ENCODE peak calls at places on chromosomes 1 and 21, in nine cellular contexts. H, J, S, D, N, B, X, L and P are unnamed samples.

GRCh38 chr1:179353546-179353945 is 12.2 kb upstream of the AXDND1 start:
- DNase-seq in H (peak), J (no peak), S (no peak), D (peak), N (peak), B (no peak), X (no peak), L (no peak), P (no peak)

GRCh38 chr1:36096500-36097412 is 8.1 kb downstream of the ADPRS start:
- DNase-seq in H (no peak), J (no peak), S (no peak), D (no peak), N (no peak), B (no peak), X (no peak), L (no peak), P (no peak)

GRCh38 chr1:24828887-24829192 is 83.6 kb downstream of the CLIC4 start:
- DNase-seq in H (no peak), J (no peak), S (no peak), D (no peak), N (no peak), B (no peak), X (no peak), L (no peak), P (no peak)

GRCh38 chr21:35520302-35520701 is 471.2 kb upstream of the RUNX1 start:
- DNase-seq in H (no peak), J (no peak), S (no peak), D (no peak), N (no peak), B (no peak), X (no peak), L (no peak), P (no peak)

GRCh38 chr1:220487297-220487820 is 40.6 kb upstream of the MARK1 start:
- DNase-seq in H (no peak), J (no peak), S (no peak), D (peak), N (peak), B (no peak), X (no peak), L (no peak), P (no peak)

GRCh38 chr1:194045416-194045815 is 859.0 kb upstream of the B3GALT2 start:
- DNase-seq in H (no peak), J (no peak), S (no peak), D (peak), N (no peak), B (no peak), X (no peak), L (no peak), P (no peak)

GRCh38 chr1:93735722-93736121 is 54.1 kb upstream of the BCAR3 start:
- DNase-seq in H (no peak), J (no peak), S (no peak), D (peak), N (peak), B (no peak), X (no peak), L (no peak), P (no peak)

GRCh38 chr1:24983006-24983680 is 53.1 kb upstream of the RUNX3 start:
- DNase-seq in H (no peak), J (no peak), S (no peak), D (no peak), N (no peak), B (no peak), X (no peak), L (no peak), P (no peak)

GRCh38 chr1:115445090-115445489 is 107.0 kb upstream of the NGF start:
- DNase-seq in H (no peak), J (no peak), S (no peak), D (no peak), N (no peak), B (no peak), X (no peak), L (no peak), P (no peak)